ENCODE peak calls at places on chromosomes 7 and 10, in ten cellular contexts. V, J, Z, W, B, A, L, X, I and P are unnamed samples. For H3K4me1, the result is how much of the 10 kb centered on the place peaks cover.

GRCh38 chr7:114426824-114427223 is 12.2 kb downstream of the FOXP2 start:
- DNase-seq in J (peak), W (peak), X (no peak), B (no peak), A (no peak), Z (no peak), V (no peak), L (no peak), I (no peak), P (no peak)

GRCh38 chr10:71766717-71767419 is 6.5 kb downstream of the VSIR start:
- DNase-seq in I (peak), Z (peak), V (peak), X (no peak), B (no peak), J (peak), L (peak), W (peak), A (peak), P (peak)

GRCh38 chr10:14507156-14507555 is 176.4 kb upstream of the FRMD4A start:
- DNase-seq in J (no peak), W (no peak), X (peak), V (no peak), L (no peak), Z (no peak), A (no peak), B (no peak), I (no peak), P (no peak)

GRCh38 chr10:119335671-119336353 is 128.4 kb downstream of the GRK5 start:
- DNase-seq in B (no peak), V (no peak), W (no peak), L (no peak), A (no peak), Z (peak), I (no peak), X (no peak), J (no peak), P (no peak)

GRCh38 chr10:106660550-106660949 is 504.0 kb downstream of the SORCS1 start:
- DNase-seq in J (no peak), I (no peak), L (no peak), A (no peak), Z (no peak), X (no peak), V (no peak), B (no peak), W (no peak), P (no peak)

GRCh38 chr7:70098133-70098561 is 499.9 kb downstream of the AUTS2 start:
- DNase-seq in L (no peak), I (no peak), W (no peak), X (no peak), J (no peak), B (no peak), A (no peak), V (no peak), Z (peak), P (peak)

GRCh38 chr7:141053626-141054025 is 20.2 kb upstream of the TMEM178B start:
- DNase-seq in A (no peak), J (no peak), X (peak), W (no peak), Z (no peak), I (no peak), V (no peak), B (no peak), L (no peak), P (no peak)

GRCh38 chr10:9069136-9069535 is 1014.6 kb downstream of the GATA3 start:
- DNase-seq in I (peak), B (no peak), X (no peak), A (no peak), V (no peak), Z (peak), J (no peak), L (no peak), W (no peak), P (no peak)

GRCh38 chr10:70494536-70494935 is 16.0 kb downstream of the PALD1 start:
- DNase-seq in A (no peak), W (no peak), J (peak), I (no peak), B (no peak), V (no peak), Z (no peak), X (no peak), L (no peak), P (no peak)

GRCh38 chr10:12975266-12975665 is 26.2 kb downstream of the CCDC3 start:
- DNase-seq in I (no peak), J (no peak), X (no peak), V (no peak), W (peak), A (no peak), L (no peak), Z (no peak), B (no peak), P (no peak)

GRCh38 chr7:141702047-141702567 is at the start of gene DENND11:
- DNase-seq in J (peak), W (peak), A (peak), B (peak), X (peak), L (peak), Z (no peak), V (peak), I (no peak), P (peak)

GRCh38 chr10:84424731-84425165 is 96.4 kb downstream of the CCSER2 start:
- DNase-seq in L (peak), V (peak), A (peak), Z (peak), B (no peak), W (peak), J (peak), I (peak), X (no peak), P (peak)

GRCh38 chr10:49747303-49747646 is 14.8 kb downstream of the OGDHL start:
- DNase-seq in Z (no peak), L (no peak), A (no peak), I (no peak), B (no peak), W (no peak), J (no peak), X (no peak), V (no peak), P (no peak)

GRCh38 chr7:36116347-36117200 is 36.5 kb upstream of the EEPD1 start:
- DNase-seq in I (peak), J (peak), V (no peak), X (no peak), A (no peak), B (no peak), Z (peak), L (no peak), W (no peak), P (no peak)

GRCh38 chr10:97185326-97186058 is at the start of gene SLIT1:
- DNase-seq in L (no peak), B (peak), A (no peak), W (peak), Z (no peak), X (no peak), J (no peak), I (no peak), V (no peak), P (no peak)

GRCh38 chr7:99953649-99954048 is 22.2 kb downstream of the AZGP1 start:
- DNase-seq in L (no peak), W (no peak), X (no peak), V (no peak), A (no peak), Z (no peak), B (no peak), I (no peak), J (peak), P (no peak)

GRCh38 chr10:101624526-101625102 is 36.5 kb downstream of the DPCD start:
- DNase-seq in B (no peak), W (no peak), A (no peak), V (no peak), J (no peak), Z (no peak), L (no peak), I (no peak), X (no peak), P (no peak)

GRCh38 chr10:7473474-7473873 is 62.6 kb upstream of the SFMBT2 start:
- DNase-seq in V (no peak), Z (no peak), B (no peak), W (no peak), A (no peak), X (no peak), L (no peak), J (no peak), I (no peak), P (no peak)

GRCh38 chr7:102193806-102194205 is 92.9 kb upstream of the SH2B2 start:
- DNase-seq in W (peak), J (peak), L (no peak), A (no peak), V (no peak), X (no peak), Z (peak), B (no peak), I (no peak), P (no peak)

GRCh38 chr7:133310232-133310852 is 57.5 kb downstream of the EXOC4 start:
- DNase-seq in A (peak), L (no peak), V (peak), Z (no peak), J (no peak), B (no peak), I (no peak), W (peak), X (no peak), P (no peak)

GRCh38 chr7:35725280-35725680 is 30.3 kb upstream of the HERPUD2 start:
- DNase-seq in A (no peak), L (no peak), V (peak), W (no peak), Z (no peak), X (peak), B (no peak), I (no peak), J (no peak), P (peak)

GRCh38 chr10:116833986-116834760 is 15.1 kb upstream of the ENO4 start:
- DNase-seq in W (peak), V (no peak), X (no peak), A (no peak), L (no peak), Z (no peak), I (no peak), J (no peak), B (no peak), P (no peak)

GRCh38 chr10:79347894-79348639 is 798 bp downstream of the PPIF start:
- DNase-seq in I (no peak), X (peak), A (peak), L (peak), B (peak), J (peak), V (peak), Z (peak), W (peak), P (peak)

GRCh38 chr10:3452683-3453388 is 280.3 kb upstream of the PITRM1 start:
- DNase-seq in X (no peak), B (no peak), A (no peak), J (peak), V (no peak), W (peak), I (no peak), Z (peak), L (no peak), P (no peak)

GRCh38 chr7:50069613-50070012 is 23.4 kb downstream of the ZPBP start:
- DNase-seq in L (peak), I (no peak), V (no peak), J (peak), B (no peak), Z (peak), X (no peak), W (no peak), A (peak), P (peak)

GRCh38 chr7:43105521-43106120 is 6.8 kb upstream of the HECW1 start:
- DNase-seq in W (no peak), V (no peak), A (no peak), X (no peak), L (no peak), B (no peak), Z (peak), J (peak), I (no peak), P (no peak)

GRCh38 chr7:150446288-150446938 is 4.0 kb upstream of the GIMAP8 start:
- DNase-seq in X (no peak), Z (peak), I (no peak), L (no peak), A (no peak), J (no peak), B (no peak), V (no peak), W (no peak), P (no peak)

GRCh38 chr7:2033586-2034135 is 199.1 kb downstream of the MAD1L1 start:
- DNase-seq in J (no peak), W (no peak), A (no peak), X (no peak), I (no peak), B (no peak), Z (no peak), L (no peak), V (no peak), P (peak)

GRCh38 chr10:11638055-11638698 is 26.7 kb upstream of the USP6NL start:
- DNase-seq in L (no peak), B (no peak), Z (no peak), X (no peak), V (no peak), I (no peak), A (no peak), J (no peak), W (no peak), P (no peak)

GRCh38 chr7:25303380-25304321 is 75.4 kb upstream of the NPVF start:
- DNase-seq in L (no peak), X (no peak), J (peak), B (no peak), W (peak), V (no peak), I (no peak), A (no peak), Z (peak), P (no peak)

GRCh38 chr10:31961264-31961663 is 32.6 kb upstream of the ARHGAP12 start:
- DNase-seq in B (no peak), A (no peak), V (peak), J (no peak), I (no peak), L (no peak), X (no peak), W (no peak), Z (no peak), P (peak)

GRCh38 chr7:112420236-112420945 is 29.9 kb upstream of the IFRD1 start:
- DNase-seq in Z (peak), J (peak), X (no peak), I (no peak), V (no peak), A (no peak), L (no peak), W (no peak), B (no peak), P (no peak)

GRCh38 chr10:5252177-5253037 is 55.8 kb downstream of the AKR1C4 start:
- DNase-seq in B (peak), L (no peak), Z (no peak), W (no peak), A (no peak), I (no peak), J (peak), X (no peak), V (no peak), P (no peak)

GRCh38 chr10:25080880-25081581 is 64.6 kb downstream of the THNSL1 start:
- DNase-seq in X (peak), L (peak), V (peak), B (peak), J (peak), W (peak), A (peak), I (peak), Z (peak), P (peak)

GRCh38 chr10:70558871-70559810 is 43.4 kb downstream of the PRF1 start:
- DNase-seq in W (peak), J (peak), I (no peak), V (peak), Z (peak), B (peak), A (peak), L (no peak), X (peak), P (peak)

DNA sequence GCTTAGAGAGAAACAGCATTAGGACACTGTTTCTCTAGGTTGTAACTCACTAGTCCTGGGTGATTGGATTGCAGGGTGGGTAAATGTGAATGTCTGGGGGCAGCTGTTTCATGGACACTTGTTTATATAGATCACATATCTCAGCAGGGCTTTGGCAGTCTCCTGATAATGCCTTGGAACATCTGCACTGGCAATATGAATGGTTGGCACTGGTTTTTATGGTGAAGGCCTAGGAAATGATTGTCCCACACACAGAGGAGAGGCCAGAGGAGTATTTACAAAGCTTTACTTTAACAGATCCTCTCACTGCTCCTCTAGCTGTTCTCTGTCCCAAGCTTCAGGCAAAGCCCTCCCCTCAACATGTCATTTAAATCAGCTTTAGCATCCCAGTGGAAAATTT is 171.3 kb upstream of the STEAP4 start:
- DNase-seq in Z (no peak), W (peak), V (no peak), B (no peak), L (no peak), X (no peak), I (no peak), J (no peak), A (no peak), P (peak)
- H3K4me3 ChIP-seq in Z (no peak), W (no peak), V (no peak), B (no peak), L (no peak), X (no peak), I (no peak), J (no peak), A (no peak), P (no peak)

DNA sequence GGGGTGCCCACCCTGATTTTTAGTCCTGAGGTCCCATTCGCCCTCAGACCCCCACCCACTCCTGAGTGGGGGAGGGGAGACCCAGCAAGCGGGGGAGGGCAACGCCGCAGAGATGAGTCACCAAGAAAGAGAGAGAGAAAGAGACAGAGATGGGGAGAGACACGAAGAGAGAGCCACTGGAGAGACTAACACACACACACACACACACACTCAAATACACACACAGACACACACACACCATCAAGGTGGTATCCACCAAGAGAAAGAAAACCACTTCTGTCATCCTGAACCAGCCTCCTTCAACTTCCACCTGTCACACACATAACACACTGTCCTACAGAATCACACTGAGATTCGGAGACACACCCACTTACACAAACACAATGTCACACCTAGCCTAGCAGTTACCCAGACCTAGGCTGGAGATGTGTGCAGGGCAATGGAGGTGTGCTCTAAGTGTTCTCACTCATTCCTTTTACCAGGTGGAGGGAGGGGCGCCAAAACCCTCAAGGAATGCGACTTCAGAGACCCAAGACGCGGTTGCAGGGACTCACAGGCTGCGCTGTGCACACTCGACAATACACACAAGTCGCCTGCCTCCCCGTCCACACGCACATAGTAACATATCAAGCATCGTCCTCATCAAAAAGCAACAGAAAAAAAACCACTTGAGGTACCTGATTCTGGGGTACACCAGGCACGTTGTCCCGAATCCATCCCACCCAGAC is 3.9 kb upstream of the VGF start:
- DNase-seq in V (no peak), J (no peak), X (no peak), W (no peak), I (no peak), B (peak), L (no peak), A (no peak), Z (no peak), P (no peak)
- H3K4me1 ChIP-seq in V (under half), J (under half), X (half or more), W (under half), I (half or more), B (under half), L (under half), A (half or more), Z (half or more), P (under half)

DNA sequence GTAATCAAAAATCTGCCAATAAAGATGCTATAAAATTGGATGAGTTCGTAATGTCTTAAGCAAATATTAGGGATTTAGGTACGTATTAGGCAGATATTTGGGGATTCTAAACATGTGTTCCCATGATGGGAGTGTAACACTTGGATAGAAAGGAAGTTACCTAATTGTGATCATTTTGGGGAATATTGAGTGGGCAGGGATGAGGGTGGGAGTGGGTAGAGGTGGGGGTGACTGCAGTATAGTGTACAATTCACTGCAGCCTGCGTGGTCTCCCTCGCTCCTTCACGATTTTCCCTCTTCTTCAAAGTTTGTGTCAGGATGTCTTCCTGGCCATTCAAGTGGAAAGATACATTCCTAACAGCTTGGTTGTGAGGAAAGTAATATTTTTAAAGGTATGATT is 1.3 kb upstream of the PRKG1 start:
- DNase-seq in I (no peak), V (no peak), W (no peak), L (no peak), X (no peak), Z (no peak), B (no peak), A (no peak), J (no peak), P (no peak)
- H3K4me3 ChIP-seq in I (peak), V (peak), W (no peak), L (peak), X (no peak), Z (peak), B (peak), A (no peak), J (peak), P (no peak)

GRCh38 chr10:125067764-125068163 is 92.6 kb downstream of the CTBP2 start:
- DNase-seq in Z (no peak), I (no peak), W (no peak), A (no peak), L (no peak), B (no peak), J (no peak), X (no peak), V (no peak), P (no peak)

GRCh38 chr10:125064681-125065492 is 95.5 kb downstream of the CTBP2 start:
- DNase-seq in W (peak), L (no peak), I (no peak), V (no peak), A (no peak), B (no peak), J (peak), X (no peak), Z (peak), P (peak)

GRCh38 chr10:125068406-125068805 is 92.0 kb downstream of the CTBP2 start:
- DNase-seq in X (no peak), A (no peak), L (no peak), Z (no peak), V (no peak), I (no peak), J (no peak), W (no peak), B (no peak), P (no peak)

GRCh38 chr10:125063256-125063945 is 97.0 kb downstream of the CTBP2 start:
- DNase-seq in Z (no peak), X (no peak), B (no peak), I (no peak), V (no peak), J (no peak), A (no peak), L (no peak), W (no peak), P (peak)

DNA sequence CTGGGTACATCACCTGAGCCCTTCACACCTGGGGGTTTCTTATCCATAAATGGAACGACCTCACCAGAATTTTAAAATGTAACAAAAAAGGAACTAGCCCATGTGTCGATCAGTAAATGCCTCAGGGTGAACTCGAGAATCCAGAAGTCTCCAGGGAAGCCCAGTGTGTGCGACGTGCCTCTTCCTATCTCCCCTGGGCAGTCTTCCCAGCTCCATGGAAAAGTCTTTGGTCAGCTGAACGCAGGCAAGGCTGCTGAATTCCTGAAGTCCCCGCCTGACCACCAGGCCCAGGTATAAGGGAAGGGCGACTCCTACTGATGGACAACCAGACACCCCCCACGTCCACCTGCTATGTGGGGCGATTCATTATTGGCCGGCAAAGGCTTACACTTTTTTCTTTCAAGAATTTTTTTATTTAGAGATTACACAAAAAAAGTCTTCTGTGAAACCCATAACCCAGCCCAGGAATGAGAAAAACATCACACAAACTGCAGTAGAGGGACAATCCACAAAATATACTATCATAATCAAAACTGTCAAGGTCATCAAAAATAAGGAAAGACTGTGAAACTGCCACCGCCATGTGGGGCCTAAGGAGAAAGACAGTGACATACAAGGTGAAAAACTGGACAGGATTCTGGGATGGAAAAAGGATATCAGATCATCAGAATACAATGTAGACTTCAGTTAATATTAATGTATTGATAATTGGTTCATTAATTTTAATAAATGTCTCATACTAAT is 93.5 kb downstream of the CTBP2 start:
- DNase-seq in J (no peak), X (no peak), A (no peak), I (no peak), L (no peak), B (no peak), Z (no peak), V (no peak), W (no peak), P (no peak)
- H3K4me1 ChIP-seq in J (under half), X (under half), A (half or more), I (under half), L (under half), B (under half), Z (under half), V (under half), W (under half), P (under half)